ENCODE peak calls at places on chromosomes 6 and 20, in four cellular contexts. G is ovary; U is ecto neural progenitor cell; R is activated effector memory CD4-positive, alpha-beta T cell treated with anti-CD3 and anti-CD28 coated beads, Interleukin-2, amount 50 U/mL, for 16 hours. A is an unnamed sample.

GRCh38 chr6:54493138-54493537 is 184.9 kb downstream of the TINAG start:
- DNase-seq in G (no peak), U (no peak), R (no peak), A (no peak)

GRCh38 chr6:5231289-5231688 is 29.5 kb downstream of the LYRM4 start:
- DNase-seq in R (no peak), U (no peak), G (no peak), A (no peak)

GRCh38 chr6:111776236-111777189 is 96.7 kb downstream of the FYN start:
- DNase-seq in G (no peak), R (no peak), U (no peak), A (no peak)

GRCh38 chr20:24747015-24747712 is 201.9 kb upstream of the CST7 start:
- DNase-seq in U (peak; percentile 42), G (no peak), R (no peak), A (no peak)

GRCh38 chr20:48164566-48165400 is 379.5 kb upstream of the SULF2 start:
- DNase-seq in G (no peak), R (no peak), U (no peak), A (no peak)

GRCh38 chr20:19992996-19993908 is 23.9 kb upstream of the NAA20 start:
- DNase-seq in U (no peak), G (no peak), R (no peak), A (peak; percentile 96)

GRCh38 chr6:168834188-168834587 is 393.2 kb downstream of the SMOC2 start:
- DNase-seq in U (no peak), R (no peak), G (no peak), A (no peak)

GRCh38 chr6:119328254-119328653 is 21.3 kb downstream of the MAN1A1 start:
- DNase-seq in G (no peak), U (no peak), R (no peak), A (no peak)

GRCh38 chr6:98824163-98824906 is 10.0 kb upstream of the POU3F2 start:
- DNase-seq in G (no peak), R (peak; percentile 57), U (peak; percentile 68), A (no peak)

GRCh38 chr6:18343741-18344140 is 43.4 kb upstream of the RNF144B start:
- DNase-seq in U (no peak), R (no peak), G (no peak), A (no peak)